ENCODE peak calls at places on chromosomes 1 and 21, in six cellular contexts. S, Q, C, Z, M and E are unnamed samples.

GRCh38 chr1:218361298-218362065 is 16.3 kb downstream of the TGFB2 start:
- DNase-seq in S (peak; percentile 73), Q (no peak), C (no peak), Z (no peak), M (no peak), E (no peak)

GRCh38 chr1:180248731-180249681 is 18.9 kb downstream of the LHX4 start:
- DNase-seq in S (no peak), Q (no peak), C (peak; percentile 44), Z (no peak), M (peak; percentile 37), E (no peak)

GRCh38 chr1:56415720-56416119 is 163.6 kb downstream of the PLPP3 start:
- DNase-seq in S (no peak), Q (no peak), C (no peak), Z (no peak), M (no peak), E (no peak)

GRCh38 chr1:187306671-187307415 is 478.1 kb downstream of the PLA2G4A start:
- DNase-seq in S (no peak), Q (no peak), C (no peak), Z (no peak), M (no peak), E (no peak)

GRCh38 chr1:70156529-70157120 is 48.8 kb downstream of the LRRC40 start:
- DNase-seq in S (peak; percentile 28), Q (no peak), C (no peak), Z (peak; percentile 71), M (no peak), E (no peak)

GRCh38 chr1:70034403-70034802 is 171.0 kb downstream of the LRRC40 start:
- DNase-seq in S (peak; percentile 58), Q (no peak), C (no peak), Z (no peak), M (no peak), E (no peak)

GRCh38 chr1:31487143-31487542 is 74.1 kb downstream of the SERINC2 start:
- DNase-seq in S (no peak), Q (peak; percentile 26), C (no peak), Z (no peak), M (no peak), E (no peak)

GRCh38 chr1:7471836-7472235 is 299.3 kb upstream of the VAMP3 start:
- DNase-seq in S (peak; percentile 83), Q (no peak), C (no peak), Z (no peak), M (no peak), E (no peak)

GRCh38 chr21:23543334-23543733 is 2063.9 kb downstream of the MRPL39 start:
- DNase-seq in S (no peak), Q (no peak), C (no peak), Z (no peak), M (no peak), E (peak; percentile 37)

GRCh38 chr1:169928438-169929209 is 34.9 kb upstream of the SCYL3 start:
- DNase-seq in S (peak; percentile 60), Q (peak; percentile 52), C (no peak), Z (peak; percentile 24), M (no peak), E (no peak)

GRCh38 chr1:69673301-69673700 is 105.6 kb downstream of the LRRC7 start:
- DNase-seq in S (no peak), Q (no peak), C (no peak), Z (no peak), M (no peak), E (no peak)

GRCh38 chr1:163240705-163241104 is 38.0 kb upstream of the RGS5 start:
- DNase-seq in S (no peak), Q (no peak), C (no peak), Z (no peak), M (no peak), E (no peak)

GRCh38 chr21:28442624-28443023 is 550.1 kb downstream of the LTN1 start:
- DNase-seq in S (peak; percentile 74), Q (no peak), C (no peak), Z (no peak), M (no peak), E (no peak)

GRCh38 chr1:167808104-167808503 is 86.3 kb downstream of the MPZL1 start:
- DNase-seq in S (no peak), Q (no peak), C (no peak), Z (no peak), M (no peak), E (no peak)

GRCh38 chr1:170157820-170158219 is 12.1 kb downstream of the NTMT2 start:
- DNase-seq in S (no peak), Q (no peak), C (no peak), Z (no peak), M (no peak), E (no peak)

GRCh38 chr1:97565886-97566285 is 354.9 kb downstream of the DPYD start:
- DNase-seq in S (no peak), Q (no peak), C (no peak), Z (no peak), M (no peak), E (no peak)

GRCh38 chr21:32307706-32308105 is 9.1 kb downstream of the MRAP start:
- DNase-seq in S (peak; percentile 60), Q (no peak), C (no peak), Z (no peak), M (no peak), E (no peak)

GRCh38 chr1:214289574-214290272 is 8.8 kb downstream of the SMYD2 start:
- DNase-seq in S (no peak), Q (no peak), C (no peak), Z (no peak), M (no peak), E (no peak)

GRCh38 chr1:172895050-172895460 is 155.7 kb downstream of the TNFSF18 start:
- DNase-seq in S (peak; percentile 38), Q (peak; percentile 41), C (no peak), Z (no peak), M (no peak), E (no peak)

GRCh38 chr1:223363057-223363855 is 720 bp downstream of the SUSD4 start:
- DNase-seq in S (peak; percentile 4), Q (peak; percentile 13), C (peak; percentile 61), Z (no peak), M (peak; percentile 51), E (peak; percentile 39)

GRCh38 chr1:107298526-107298925 is 157.7 kb downstream of the NTNG1 start:
- DNase-seq in S (no peak), Q (no peak), C (no peak), Z (no peak), M (no peak), E (no peak)

GRCh38 chr1:186295980-186296379 is 79.1 kb downstream of the TPR start:
- DNase-seq in S (no peak), Q (no peak), C (no peak), Z (no peak), M (no peak), E (no peak)

GRCh38 chr1:151820940-151821339 is 10.7 kb downstream of the RORC start:
- DNase-seq in S (no peak), Q (peak; percentile 33), C (peak; percentile 77), Z (no peak), M (no peak), E (no peak)

GRCh38 chr1:228305721-228306152 is 97.9 kb downstream of the OBSCN start:
- DNase-seq in S (no peak), Q (no peak), C (peak; percentile 52), Z (no peak), M (peak; percentile 32), E (peak; percentile 45)

DNA sequence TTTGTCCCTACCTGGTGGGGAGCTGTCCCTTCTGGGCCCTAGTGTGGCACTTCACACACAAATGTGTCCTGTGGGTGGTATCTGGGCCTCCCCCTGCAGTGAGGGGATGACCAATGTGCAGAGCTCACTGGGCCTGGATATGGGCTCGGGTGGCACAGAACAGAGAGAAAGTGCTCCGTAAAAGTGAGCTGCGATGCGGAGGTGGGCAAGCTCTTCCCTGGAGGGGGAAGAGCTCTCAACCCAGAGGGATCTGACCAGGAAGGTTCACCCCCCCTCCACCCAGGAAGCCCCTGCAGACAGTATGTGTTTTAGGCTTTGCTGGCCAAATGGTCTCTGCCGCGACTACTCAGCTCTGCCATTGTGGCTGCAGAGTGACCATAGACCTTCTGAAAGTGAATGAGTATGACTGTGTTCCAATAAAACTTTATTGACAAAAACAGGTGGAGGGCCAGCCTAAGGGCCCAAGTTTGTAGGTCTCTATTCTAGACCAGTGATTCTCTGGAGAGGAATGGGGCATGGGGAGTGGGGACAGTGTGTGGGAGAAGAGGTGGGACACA is 8.6 kb upstream of the ITGB2 start:
- DNase-seq in S (no peak), Q (no peak), C (peak; percentile 12), Z (no peak), M (peak; percentile 29), E (no peak)
- H3K27me3 ChIP-seq in S (peaks cover 35% of the 10 kb centered on the region), Q (no peaks in the 10 kb centered on the region), C (peaks cover 23% of the 10 kb centered on the region), Z (no peaks in the 10 kb centered on the region), M (peaks cover 47% of the 10 kb centered on the region), E (no peaks in the 10 kb centered on the region)

DNA sequence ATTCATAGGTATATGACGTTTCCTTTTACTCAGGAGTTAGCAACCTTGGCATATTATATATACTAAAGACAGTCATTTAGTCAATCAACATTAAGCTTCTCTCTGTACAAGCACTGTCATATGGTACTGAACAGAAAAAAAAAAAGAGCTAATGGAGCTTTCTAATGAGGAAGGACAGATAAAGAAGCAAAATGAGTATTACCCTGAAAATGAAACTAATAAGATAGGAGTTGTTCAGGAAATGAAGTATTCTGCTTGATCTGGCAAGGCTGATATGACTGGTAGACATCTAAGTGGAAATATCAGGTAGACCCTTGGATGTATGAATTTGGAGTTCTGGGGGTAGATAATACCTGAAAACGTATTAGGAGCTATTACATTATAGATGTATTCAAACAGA is 4.3 kb upstream of the IKBKE start:
- DNase-seq in S (no peak), Q (no peak), C (no peak), Z (no peak), M (no peak), E (no peak)
- H3K27ac ChIP-seq in S (no peak overlapping the region), Q (no peak overlapping the region), C (no peak overlapping the region), Z (no peak overlapping the region), M (no peak overlapping the region), E (no peak overlapping the region)

GRCh38 chr1:21619041-21619947 is 49.9 kb downstream of the RAP1GAP start:
- DNase-seq in S (no peak), Q (no peak), C (no peak), Z (no peak), M (no peak), E (peak; percentile 69)

GRCh38 chr1:21620461-21620860 is 48.7 kb downstream of the RAP1GAP start:
- DNase-seq in S (no peak), Q (no peak), C (no peak), Z (no peak), M (no peak), E (peak; percentile 66)

GRCh38 chr1:21621761-21622436 is 47.3 kb downstream of the RAP1GAP start:
- DNase-seq in S (no peak), Q (no peak), C (no peak), Z (no peak), M (no peak), E (peak; percentile 40)

GRCh38 chr1:21621051-21621450 is 48.1 kb downstream of the RAP1GAP start:
- DNase-seq in S (no peak), Q (no peak), C (no peak), Z (no peak), M (no peak), E (no peak)

DNA sequence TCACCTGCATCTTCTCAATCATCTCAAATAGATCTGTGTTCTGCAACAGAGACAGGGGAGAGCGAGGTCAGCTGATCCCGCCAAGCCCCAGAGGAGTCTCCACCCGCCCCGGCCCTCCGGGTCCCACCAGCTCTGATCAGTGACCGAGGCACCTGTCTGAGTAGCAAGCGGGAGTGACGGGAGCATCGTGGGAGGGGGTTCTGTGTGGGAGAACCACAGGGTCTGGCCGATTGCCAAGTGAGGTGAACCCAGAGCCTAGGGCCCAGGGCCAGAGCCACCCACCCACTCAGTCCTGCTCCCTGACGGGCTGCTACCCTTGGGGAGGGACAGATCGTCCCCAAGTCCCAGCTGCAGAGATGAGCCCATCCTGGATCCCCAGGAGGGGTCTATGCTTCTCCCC is 49.1 kb downstream of the RAP1GAP start:
- DNase-seq in S (no peak), Q (no peak), C (no peak), Z (no peak), M (no peak), E (no peak)
- H3K4me1 ChIP-seq in S (peaks cover 26% of the 10 kb centered on the region), Q (no peaks in the 10 kb centered on the region), C (no peaks in the 10 kb centered on the region), Z (no peaks in the 10 kb centered on the region), M (peaks cover 26% of the 10 kb centered on the region), E (no peaks in the 10 kb centered on the region)

GRCh38 chr1:2628191-2628932 is 4.5 kb downstream of the MMEL1 start:
- DNase-seq in S (no peak), Q (no peak), C (no peak), Z (no peak), M (peak; percentile 39), E (no peak)
- H3K27me3 ChIP-seq in S (peaks cover 50% of the 10 kb centered on the region), Q (peaks cover 9% of the 10 kb centered on the region), C (peaks cover 15% of the 10 kb centered on the region), Z (peaks cover 18% of the 10 kb centered on the region), M (peaks cover 64% of the 10 kb centered on the region), E (no peaks in the 10 kb centered on the region)